ENCODE peak calls at places on chromosome 5, in six cellular contexts. One of them, this sample, is unnamed.

GRCh38 chr5:80369521-80369920 is 38.3 kb upstream of the ZFYVE16 start:
- DNase-seq in HepG2: no peak
- DNase-seq in WERI-Rb-1: peak
- DNase-seq in hippocampal formation: no peak
- DNase-seq in NCI-H774: peak
- DNase-seq in omental fat pad: no peak
- DNase-seq in this sample: no peak

GRCh38 chr5:45411971-45412612 is 284.1 kb downstream of the HCN1 start:
- DNase-seq in omental fat pad: no peak
- DNase-seq in hippocampal formation: no peak
- DNase-seq in HepG2: no peak
- DNase-seq in WERI-Rb-1: no peak
- DNase-seq in NCI-H774: no peak
- DNase-seq in this sample: peak

GRCh38 chr5:55232194-55232984 is 1.0 kb downstream of the CCNO start:
- DNase-seq in omental fat pad: no peak
- DNase-seq in HepG2: no peak
- DNase-seq in hippocampal formation: no peak
- DNase-seq in WERI-Rb-1: peak
- DNase-seq in NCI-H774: no peak
- DNase-seq in this sample: no peak

GRCh38 chr5:36156124-36156601 is 4.3 kb downstream of the SKP2 start:
- DNase-seq in hippocampal formation: no peak
- DNase-seq in WERI-Rb-1: peak
- DNase-seq in omental fat pad: no peak
- DNase-seq in HepG2: no peak
- DNase-seq in NCI-H774: no peak
- DNase-seq in this sample: no peak

GRCh38 chr5:91255396-91256141 is 127.5 kb downstream of the ARRDC3 start:
- DNase-seq in hippocampal formation: no peak
- DNase-seq in HepG2: no peak
- DNase-seq in WERI-Rb-1: no peak
- DNase-seq in NCI-H774: no peak
- DNase-seq in omental fat pad: no peak
- DNase-seq in this sample: no peak

GRCh38 chr5:61397937-61398336 is 65.9 kb downstream of the ZSWIM6 start:
- DNase-seq in HepG2: no peak
- DNase-seq in NCI-H774: no peak
- DNase-seq in WERI-Rb-1: no peak
- DNase-seq in omental fat pad: no peak
- DNase-seq in hippocampal formation: no peak
- DNase-seq in this sample: no peak

GRCh38 chr5:118551031-118551430 is 437.3 kb downstream of the DTWD2 start:
- DNase-seq in omental fat pad: no peak
- DNase-seq in WERI-Rb-1: no peak
- DNase-seq in hippocampal formation: no peak
- DNase-seq in NCI-H774: no peak
- DNase-seq in HepG2: no peak
- DNase-seq in this sample: no peak

GRCh38 chr5:76367623-76368366 is 35.3 kb upstream of the IQGAP2 start:
- DNase-seq in hippocampal formation: no peak
- DNase-seq in WERI-Rb-1: no peak
- DNase-seq in omental fat pad: no peak
- DNase-seq in HepG2: no peak
- DNase-seq in NCI-H774: no peak
- DNase-seq in this sample: no peak

GRCh38 chr5:180920710-180921109 is 21.8 kb downstream of the BTNL8 start:
- DNase-seq in hippocampal formation: no peak
- DNase-seq in WERI-Rb-1: no peak
- DNase-seq in NCI-H774: no peak
- DNase-seq in omental fat pad: no peak
- DNase-seq in HepG2: no peak
- DNase-seq in this sample: no peak

GRCh38 chr5:109921735-109922395 is 232.1 kb downstream of the MAN2A1 start:
- DNase-seq in HepG2: no peak
- DNase-seq in omental fat pad: no peak
- DNase-seq in NCI-H774: no peak
- DNase-seq in hippocampal formation: no peak
- DNase-seq in WERI-Rb-1: peak
- DNase-seq in this sample: no peak

GRCh38 chr5:82320971-82321370 is 42.8 kb upstream of the RPS23 start:
- DNase-seq in NCI-H774: no peak
- DNase-seq in HepG2: no peak
- DNase-seq in omental fat pad: no peak
- DNase-seq in WERI-Rb-1: no peak
- DNase-seq in hippocampal formation: no peak
- DNase-seq in this sample: no peak

GRCh38 chr5:16842916-16843315 is 93.2 kb downstream of the MYO10 start:
- DNase-seq in omental fat pad: no peak
- DNase-seq in HepG2: no peak
- DNase-seq in hippocampal formation: no peak
- DNase-seq in WERI-Rb-1: no peak
- DNase-seq in NCI-H774: no peak
- DNase-seq in this sample: no peak